ENCODE peak calls at places on chromosomes 11 and 22, in nine cellular contexts. One of them, this sample, is unnamed.

GRCh38 chr11:45384016-45384415 is 97.9 kb upstream of the SYT13 start:
- DNase-seq in amniotic stem cell: no peak
- DNase-seq in mesenteric fat pad: no peak
- DNase-seq in LoVo: no peak
- DNase-seq in osteocyte: no peak
- DNase-seq in activated CD4-positive, alpha-beta memory T cell treated with anti-CD3 and anti-CD28 coated beads, Interleukin-2, amount 10 ng/mL, durations not matched to agents 7 days and 5 days: no peak
- DNase-seq in left ventricle myocardium inferior: no peak
- DNase-seq in PC-9: no peak
- DNase-seq in sigmoid colon: no peak
- DNase-seq in this sample: no peak

GRCh38 chr22:21921184-21921721 is 31.4 kb downstream of the PPM1F start:
- DNase-seq in PC-9: no peak
- DNase-seq in amniotic stem cell: no peak
- DNase-seq in osteocyte: no peak
- DNase-seq in LoVo: no peak
- DNase-seq in left ventricle myocardium inferior: no peak
- DNase-seq in mesenteric fat pad: no peak
- DNase-seq in activated CD4-positive, alpha-beta memory T cell treated with anti-CD3 and anti-CD28 coated beads, Interleukin-2, amount 10 ng/mL, durations not matched to agents 7 days and 5 days: no peak
- DNase-seq in sigmoid colon: no peak
- DNase-seq in this sample: no peak

GRCh38 chr11:95081412-95081811 is 8.2 kb upstream of the ENDOD1 start:
- DNase-seq in PC-9: no peak
- DNase-seq in activated CD4-positive, alpha-beta memory T cell treated with anti-CD3 and anti-CD28 coated beads, Interleukin-2, amount 10 ng/mL, durations not matched to agents 7 days and 5 days: no peak
- DNase-seq in sigmoid colon: peak
- DNase-seq in amniotic stem cell: no peak
- DNase-seq in mesenteric fat pad: no peak
- DNase-seq in osteocyte: no peak
- DNase-seq in left ventricle myocardium inferior: no peak
- DNase-seq in LoVo: no peak
- DNase-seq in this sample: no peak

GRCh38 chr22:47190957-47191323 is 428.5 kb downstream of the TBC1D22A start:
- DNase-seq in left ventricle myocardium inferior: no peak
- DNase-seq in PC-9: no peak
- DNase-seq in mesenteric fat pad: peak
- DNase-seq in sigmoid colon: peak
- DNase-seq in activated CD4-positive, alpha-beta memory T cell treated with anti-CD3 and anti-CD28 coated beads, Interleukin-2, amount 10 ng/mL, durations not matched to agents 7 days and 5 days: no peak
- DNase-seq in LoVo: no peak
- DNase-seq in osteocyte: peak
- DNase-seq in amniotic stem cell: no peak
- DNase-seq in this sample: no peak

GRCh38 chr11:71342116-71342515 is 89.7 kb upstream of the SHANK2 start:
- DNase-seq in left ventricle myocardium inferior: no peak
- DNase-seq in sigmoid colon: no peak
- DNase-seq in mesenteric fat pad: no peak
- DNase-seq in osteocyte: no peak
- DNase-seq in activated CD4-positive, alpha-beta memory T cell treated with anti-CD3 and anti-CD28 coated beads, Interleukin-2, amount 10 ng/mL, durations not matched to agents 7 days and 5 days: no peak
- DNase-seq in amniotic stem cell: no peak
- DNase-seq in PC-9: no peak
- DNase-seq in LoVo: no peak
- DNase-seq in this sample: no peak

GRCh38 chr11:116960916-116961315 is 123.5 kb upstream of the APOA1 start:
- DNase-seq in activated CD4-positive, alpha-beta memory T cell treated with anti-CD3 and anti-CD28 coated beads, Interleukin-2, amount 10 ng/mL, durations not matched to agents 7 days and 5 days: no peak
- DNase-seq in LoVo: no peak
- DNase-seq in mesenteric fat pad: no peak
- DNase-seq in PC-9: peak
- DNase-seq in left ventricle myocardium inferior: no peak
- DNase-seq in sigmoid colon: no peak
- DNase-seq in amniotic stem cell: peak
- DNase-seq in osteocyte: no peak
- DNase-seq in this sample: peak

GRCh38 chr11:65189191-65189590 is 7.5 kb downstream of the CAPN1 start:
- DNase-seq in left ventricle myocardium inferior: no peak
- DNase-seq in PC-9: no peak
- DNase-seq in osteocyte: no peak
- DNase-seq in activated CD4-positive, alpha-beta memory T cell treated with anti-CD3 and anti-CD28 coated beads, Interleukin-2, amount 10 ng/mL, durations not matched to agents 7 days and 5 days: no peak
- DNase-seq in mesenteric fat pad: peak
- DNase-seq in amniotic stem cell: no peak
- DNase-seq in sigmoid colon: peak
- DNase-seq in LoVo: no peak
- DNase-seq in this sample: no peak

GRCh38 chr11:66491315-66491935 is 11.2 kb downstream of the DPP3 start:
- DNase-seq in mesenteric fat pad: no peak
- DNase-seq in left ventricle myocardium inferior: no peak
- DNase-seq in amniotic stem cell: no peak
- DNase-seq in osteocyte: no peak
- DNase-seq in PC-9: no peak
- DNase-seq in sigmoid colon: no peak
- DNase-seq in LoVo: no peak
- DNase-seq in activated CD4-positive, alpha-beta memory T cell treated with anti-CD3 and anti-CD28 coated beads, Interleukin-2, amount 10 ng/mL, durations not matched to agents 7 days and 5 days: no peak
- DNase-seq in this sample: no peak

GRCh38 chr11:64360403-64360980 is 1.5 kb downstream of the RPS6KA4 start:
- DNase-seq in activated CD4-positive, alpha-beta memory T cell treated with anti-CD3 and anti-CD28 coated beads, Interleukin-2, amount 10 ng/mL, durations not matched to agents 7 days and 5 days: no peak
- DNase-seq in sigmoid colon: no peak
- DNase-seq in osteocyte: no peak
- DNase-seq in left ventricle myocardium inferior: no peak
- DNase-seq in LoVo: no peak
- DNase-seq in amniotic stem cell: no peak
- DNase-seq in PC-9: no peak
- DNase-seq in mesenteric fat pad: no peak
- DNase-seq in this sample: no peak

GRCh38 chr11:83278351-83278750 is 7.8 kb downstream of the CCDC90B start:
- DNase-seq in osteocyte: no peak
- DNase-seq in PC-9: no peak
- DNase-seq in left ventricle myocardium inferior: no peak
- DNase-seq in amniotic stem cell: no peak
- DNase-seq in activated CD4-positive, alpha-beta memory T cell treated with anti-CD3 and anti-CD28 coated beads, Interleukin-2, amount 10 ng/mL, durations not matched to agents 7 days and 5 days: no peak
- DNase-seq in mesenteric fat pad: no peak
- DNase-seq in sigmoid colon: no peak
- DNase-seq in LoVo: no peak
- DNase-seq in this sample: peak

GRCh38 chr22:44815099-44816070 is 63.0 kb downstream of the ARHGAP8 start:
- DNase-seq in mesenteric fat pad: no peak
- DNase-seq in amniotic stem cell: no peak
- DNase-seq in activated CD4-positive, alpha-beta memory T cell treated with anti-CD3 and anti-CD28 coated beads, Interleukin-2, amount 10 ng/mL, durations not matched to agents 7 days and 5 days: no peak
- DNase-seq in sigmoid colon: no peak
- DNase-seq in left ventricle myocardium inferior: peak
- DNase-seq in PC-9: no peak
- DNase-seq in LoVo: no peak
- DNase-seq in osteocyte: no peak
- DNase-seq in this sample: no peak

GRCh38 chr11:35583126-35583525 is 35.1 kb upstream of the FJX1 start:
- DNase-seq in osteocyte: no peak
- DNase-seq in PC-9: peak
- DNase-seq in mesenteric fat pad: no peak
- DNase-seq in activated CD4-positive, alpha-beta memory T cell treated with anti-CD3 and anti-CD28 coated beads, Interleukin-2, amount 10 ng/mL, durations not matched to agents 7 days and 5 days: no peak
- DNase-seq in sigmoid colon: no peak
- DNase-seq in amniotic stem cell: no peak
- DNase-seq in left ventricle myocardium inferior: no peak
- DNase-seq in LoVo: no peak
- DNase-seq in this sample: peak

GRCh38 chr11:120660024-120660565 is 148.5 kb downstream of the GRIK4 start:
- DNase-seq in amniotic stem cell: no peak
- DNase-seq in PC-9: no peak
- DNase-seq in sigmoid colon: no peak
- DNase-seq in LoVo: no peak
- DNase-seq in mesenteric fat pad: peak
- DNase-seq in left ventricle myocardium inferior: no peak
- DNase-seq in osteocyte: no peak
- DNase-seq in activated CD4-positive, alpha-beta memory T cell treated with anti-CD3 and anti-CD28 coated beads, Interleukin-2, amount 10 ng/mL, durations not matched to agents 7 days and 5 days: peak
- DNase-seq in this sample: peak

GRCh38 chr11:130031945-130032344 is 29.3 kb upstream of the PRDM10 start:
- DNase-seq in amniotic stem cell: no peak
- DNase-seq in left ventricle myocardium inferior: no peak
- DNase-seq in PC-9: no peak
- DNase-seq in LoVo: no peak
- DNase-seq in mesenteric fat pad: no peak
- DNase-seq in sigmoid colon: no peak
- DNase-seq in osteocyte: peak
- DNase-seq in activated CD4-positive, alpha-beta memory T cell treated with anti-CD3 and anti-CD28 coated beads, Interleukin-2, amount 10 ng/mL, durations not matched to agents 7 days and 5 days: no peak
- DNase-seq in this sample: no peak